ENCODE peak calls at places on chromosome 3, in four cellular contexts. J is WERI-Rb-1, Y is GM23248, F is thoracic aorta. L is an unnamed sample.

GRCh38 chr3:42071720-42072582 is 19.2 kb upstream of the TRAK1 start:
- DNase-seq in J (peak), Y (peak), F (no peak), L (peak)

GRCh38 chr3:134237454-134238145 is 13.1 kb downstream of the RYK start:
- DNase-seq in F (no peak), Y (peak), J (no peak), L (peak)

GRCh38 chr3:186640473-186640818 is 247 bp downstream of the FETUB start:
- DNase-seq in Y (peak), F (peak), J (no peak), L (peak)

GRCh38 chr3:39067286-39067685 is 15.5 kb downstream of the WDR48 start:
- DNase-seq in F (no peak), Y (peak), J (no peak), L (peak)

GRCh38 chr3:64796597-64796996 is 108.8 kb upstream of the ADAMTS9 start:
- DNase-seq in Y (no peak), J (no peak), F (no peak), L (no peak)

GRCh38 chr3:128383316-128384235 is 83.1 kb downstream of the DNAJB8 start:
- DNase-seq in J (no peak), F (peak), Y (peak), L (peak)

GRCh38 chr3:48661501-48662139 is 1.1 kb downstream of the CELSR3 start:
- DNase-seq in Y (peak), J (no peak), F (no peak), L (peak)

GRCh38 chr3:46501702-46502101 is 3.9 kb downstream of the RTP3 start:
- DNase-seq in Y (no peak), J (no peak), F (no peak), L (no peak)

GRCh38 chr3:161317077-161317476 is 54.2 kb downstream of the SPTSSB start:
- DNase-seq in Y (no peak), J (no peak), F (no peak), L (no peak)

GRCh38 chr3:775178-775885 is 317.5 kb upstream of the CNTN6 start:
- DNase-seq in J (no peak), Y (no peak), F (no peak), L (peak)

GRCh38 chr3:87053548-87053947 is 62.6 kb upstream of the VGLL3 start:
- DNase-seq in F (no peak), Y (peak), J (no peak), L (peak)

GRCh38 chr3:120524171-120524923 is 71.8 kb upstream of the NDUFB4 start:
- DNase-seq in Y (peak), F (no peak), J (no peak), L (peak)

GRCh38 chr3:181432992-181433391 is 278.7 kb upstream of the SOX2 start:
- DNase-seq in J (no peak), F (no peak), Y (no peak), L (no peak)

GRCh38 chr3:8888296-8888915 is 74.9 kb downstream of the RAD18 start:
- DNase-seq in Y (peak), F (no peak), J (no peak), L (no peak)

GRCh38 chr3:97439373-97439772 is 325.2 kb upstream of the ARL6 start:
- DNase-seq in F (no peak), Y (no peak), J (no peak), L (no peak)

GRCh38 chr3:94137377-94137776 is 74.5 kb downstream of the NSUN3 start:
- DNase-seq in J (no peak), F (no peak), Y (peak), L (no peak)

GRCh38 chr3:120983841-120984240 is 75.8 kb downstream of the STXBP5L start:
- DNase-seq in F (no peak), J (no peak), Y (no peak), L (no peak)

GRCh38 chr3:146044046-146044445 is 116.9 kb downstream of the PLOD2 start:
- DNase-seq in Y (peak), J (no peak), F (no peak), L (peak)

GRCh38 chr3:126870608-126871210 is 112.2 kb upstream of the PLXNA1 start:
- DNase-seq in Y (no peak), F (no peak), J (no peak), L (peak)

GRCh38 chr3:163924600-163924999 is 1153.7 kb downstream of the SI start:
- DNase-seq in F (no peak), Y (no peak), J (no peak), L (no peak)

GRCh38 chr3:112437146-112438022 is 61.9 kb downstream of the BTLA start:
- DNase-seq in F (no peak), J (no peak), Y (peak), L (peak)

GRCh38 chr3:125059488-125060245 is 3.9 kb upstream of the HEG1 start:
- DNase-seq in J (peak), Y (peak), F (no peak), L (peak)

GRCh38 chr3:162147996-162148395 is 651.4 kb downstream of the OTOL1 start:
- DNase-seq in F (no peak), Y (no peak), J (no peak), L (no peak)

GRCh38 chr3:129185774-129186173 is 2.1 kb upstream of the CNBP start:
- DNase-seq in Y (no peak), F (no peak), J (no peak), L (no peak)

GRCh38 chr3:50405249-50405648 is 45.9 kb upstream of the TMEM115 start:
- DNase-seq in Y (peak), F (no peak), J (no peak), L (peak)

GRCh38 chr3:119524931-119525662 is 26.8 kb downstream of the TIMMDC1 start:
- DNase-seq in F (no peak), J (no peak), Y (peak), L (peak)

GRCh38 chr3:53056442-53056841 is 10.6 kb upstream of the SFMBT1 start:
- DNase-seq in Y (peak), J (peak), F (no peak), L (no peak)

GRCh38 chr3:133574260-133574881 is 885 bp downstream of the CDV3 start:
- DNase-seq in J (peak), Y (peak), F (no peak), L (peak)

GRCh38 chr3:151347432-151347831 is 18.1 kb upstream of the P2RY13 start:
- DNase-seq in F (no peak), Y (no peak), J (no peak), L (no peak)

GRCh38 chr3:49009391-49009790 is 2.2 kb downstream of the WDR6 start:
- DNase-seq in F (no peak), Y (no peak), J (no peak), L (no peak)

GRCh38 chr3:186021673-186022362 is 84.0 kb upstream of the TRA2B start:
- DNase-seq in J (no peak), F (no peak), Y (peak), L (peak)

GRCh38 chr3:15313461-15313860 is 18.9 kb downstream of the SH3BP5 start:
- DNase-seq in Y (no peak), J (no peak), F (no peak), L (no peak)

GRCh38 chr3:61936344-61936937 is 375.1 kb downstream of the PTPRG start:
- DNase-seq in Y (peak), F (no peak), J (peak), L (peak)

GRCh38 chr3:176193032-176193698 is 1004.1 kb downstream of the TBL1XR1 start:
- DNase-seq in Y (no peak), J (no peak), F (no peak), L (no peak)

DNA sequence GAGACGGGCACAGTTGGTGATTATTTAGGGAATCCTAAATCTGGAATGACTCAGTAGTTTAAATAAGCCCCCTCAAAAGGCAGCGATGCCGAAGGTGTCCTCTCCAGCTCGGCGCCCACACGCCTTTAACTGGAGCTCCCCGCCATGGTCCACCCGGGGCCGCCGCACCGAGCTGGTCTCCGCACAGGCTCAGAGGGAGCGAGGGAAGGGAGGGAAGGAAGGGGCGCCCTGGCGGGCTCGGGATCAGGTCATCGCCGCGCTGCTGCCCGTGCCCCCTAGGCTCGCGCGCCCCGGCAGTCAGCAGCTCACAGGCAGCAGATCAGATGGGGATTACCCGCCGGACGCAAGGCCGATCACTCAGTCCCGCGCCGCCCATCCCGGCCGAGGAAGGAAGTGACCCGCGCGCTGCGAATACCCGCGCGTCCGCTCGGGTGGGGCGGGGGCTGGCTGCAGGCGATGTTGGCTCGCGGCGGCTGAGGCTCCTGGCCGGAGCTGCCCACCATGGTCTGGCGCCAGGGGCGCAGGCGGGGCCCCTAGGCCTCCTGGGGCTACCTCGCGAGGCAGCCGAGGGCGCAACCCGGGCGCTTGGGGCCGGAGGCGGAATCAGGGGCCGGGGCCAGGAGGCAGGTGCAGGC is 318.0 kb downstream of the FGF12 start:
- DNase-seq in Y (peak), F (no peak), J (peak), L (peak)
- H3K4me3 ChIP-seq in Y (peak), F (peak), J (peak), L (peak)

GRCh38 chr3:10319251-10319650 is 1.7 kb downstream of the SEC13 start:
- DNase-seq in J (no peak), F (no peak), Y (no peak), L (no peak)

GRCh38 chr3:10320320-10320677 is 613 bp downstream of the SEC13 start:
- DNase-seq in J (no peak), F (no peak), Y (peak), L (no peak)

GRCh38 chr3:10319804-10320203 is 1.1 kb downstream of the SEC13 start:
- DNase-seq in F (no peak), J (no peak), Y (peak), L (no peak)

GRCh38 chr3:10322355-10322715 is 1.4 kb upstream of the SEC13 start:
- DNase-seq in Y (no peak), F (no peak), J (no peak), L (no peak)

DNA sequence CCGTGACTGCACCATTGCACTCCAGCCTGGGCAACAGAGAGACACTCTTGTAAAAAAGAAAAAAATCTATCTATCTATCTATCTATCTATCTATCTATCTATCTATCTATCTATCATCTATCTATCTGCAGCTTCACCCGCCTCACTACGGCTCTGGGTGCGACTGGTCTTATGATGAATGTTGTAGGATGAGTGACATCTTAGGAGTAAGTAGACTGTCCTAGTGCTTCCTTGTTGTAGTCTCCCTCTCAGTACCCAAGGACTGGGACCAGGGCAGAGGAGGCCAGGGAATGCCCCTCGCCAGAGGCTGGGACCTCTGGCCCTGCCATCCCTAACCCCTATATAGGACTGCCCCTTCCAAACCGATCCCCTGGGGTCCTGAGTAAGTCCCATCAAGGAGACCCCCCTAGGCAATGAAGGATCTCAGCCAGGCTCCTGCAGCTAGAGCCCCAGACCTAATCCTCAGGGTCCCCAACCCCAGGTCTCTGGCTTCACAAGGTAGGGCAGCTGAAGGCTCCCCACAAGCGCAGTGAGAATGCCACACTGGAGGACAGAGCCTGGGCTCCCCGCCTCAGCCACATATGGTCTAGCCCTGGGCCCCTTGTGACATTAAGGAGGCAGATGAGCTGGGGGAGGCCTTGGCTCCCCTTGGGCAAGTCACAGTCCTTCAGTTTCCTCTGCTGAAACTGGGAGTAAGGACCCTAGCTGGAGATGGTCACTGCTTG is 880 bp upstream of the SEC13 start:
- DNase-seq in F (no peak), Y (no peak), J (no peak), L (no peak)
- H3K4me3 ChIP-seq in F (peak), Y (peak), J (no peak), L (no peak)

GRCh38 chr3:114664006-114664405 is 370.2 kb downstream of the TIGIT start:
- DNase-seq in F (no peak), Y (no peak), J (no peak), L (no peak)

GRCh38 chr3:114660808-114661207 is 367.0 kb downstream of the TIGIT start:
- DNase-seq in F (no peak), J (no peak), Y (no peak), L (no peak)

GRCh38 chr3:114660124-114660523 is 366.3 kb downstream of the TIGIT start:
- DNase-seq in F (no peak), Y (peak), J (no peak), L (peak)

DNA sequence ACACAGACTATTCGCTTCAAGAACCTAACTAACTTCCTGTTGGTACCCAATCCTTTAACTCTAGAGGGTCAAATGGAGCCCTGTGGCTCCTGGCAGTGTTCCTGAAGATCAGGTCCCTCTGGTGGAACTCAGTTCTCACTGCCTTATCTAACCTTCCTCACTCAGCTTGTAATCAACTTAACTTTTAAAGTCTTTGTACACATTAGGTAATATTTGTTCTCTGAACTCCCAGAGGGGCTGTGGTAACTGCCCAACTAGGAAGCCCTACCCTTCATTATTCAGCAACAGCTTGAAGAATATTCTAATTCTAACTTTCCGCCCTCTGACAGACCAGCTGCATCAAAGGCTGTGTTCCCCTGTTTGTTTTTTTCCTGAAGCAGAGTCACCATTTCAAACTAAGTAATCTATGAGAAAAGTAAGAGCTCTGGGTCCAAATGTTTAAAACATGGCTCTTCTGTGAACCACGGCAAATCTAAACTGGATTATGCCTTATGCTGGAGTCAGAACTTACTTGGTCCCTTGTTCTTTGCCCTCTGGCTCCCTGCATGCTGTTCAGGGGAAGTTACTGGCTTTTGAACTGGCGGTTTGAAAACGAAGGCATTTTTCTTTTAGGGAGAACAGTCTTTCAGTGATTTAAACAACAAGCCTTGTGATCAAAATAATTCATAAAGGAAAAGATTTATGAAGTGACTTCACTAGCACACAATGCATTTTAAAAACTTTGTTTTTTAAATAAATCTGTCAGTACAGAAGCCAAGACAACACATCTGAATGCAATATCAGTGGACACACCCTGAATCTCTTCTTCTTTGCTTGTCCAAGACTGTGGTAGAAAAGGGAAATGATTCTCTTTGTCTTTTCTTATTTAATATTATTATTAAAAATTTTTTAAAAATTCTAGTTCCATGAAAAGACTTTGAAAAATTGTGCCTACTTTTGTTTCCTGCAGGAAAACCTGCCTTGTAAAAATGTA is 365.6 kb downstream of the TIGIT start:
- DNase-seq in J (no peak), Y (peak), F (no peak), L (peak)
- H3K4me3 ChIP-seq in J (no peak), Y (peak), F (peak), L (no peak)

GRCh38 chr3:116444099-116444700 is 1.1 kb downstream of the LSAMP start:
- DNase-seq in F (no peak), J (no peak), Y (no peak), L (no peak)

GRCh38 chr3:116443096-116443793 is 2.0 kb downstream of the LSAMP start:
- DNase-seq in J (no peak), Y (peak), F (no peak), L (peak)

GRCh38 chr3:116441652-116442051 is 3.6 kb downstream of the LSAMP start:
- DNase-seq in J (no peak), F (no peak), Y (no peak), L (no peak)

GRCh38 chr3:116440196-116440595 is 5.1 kb downstream of the LSAMP start:
- DNase-seq in J (no peak), F (no peak), Y (peak), L (peak)

DNA sequence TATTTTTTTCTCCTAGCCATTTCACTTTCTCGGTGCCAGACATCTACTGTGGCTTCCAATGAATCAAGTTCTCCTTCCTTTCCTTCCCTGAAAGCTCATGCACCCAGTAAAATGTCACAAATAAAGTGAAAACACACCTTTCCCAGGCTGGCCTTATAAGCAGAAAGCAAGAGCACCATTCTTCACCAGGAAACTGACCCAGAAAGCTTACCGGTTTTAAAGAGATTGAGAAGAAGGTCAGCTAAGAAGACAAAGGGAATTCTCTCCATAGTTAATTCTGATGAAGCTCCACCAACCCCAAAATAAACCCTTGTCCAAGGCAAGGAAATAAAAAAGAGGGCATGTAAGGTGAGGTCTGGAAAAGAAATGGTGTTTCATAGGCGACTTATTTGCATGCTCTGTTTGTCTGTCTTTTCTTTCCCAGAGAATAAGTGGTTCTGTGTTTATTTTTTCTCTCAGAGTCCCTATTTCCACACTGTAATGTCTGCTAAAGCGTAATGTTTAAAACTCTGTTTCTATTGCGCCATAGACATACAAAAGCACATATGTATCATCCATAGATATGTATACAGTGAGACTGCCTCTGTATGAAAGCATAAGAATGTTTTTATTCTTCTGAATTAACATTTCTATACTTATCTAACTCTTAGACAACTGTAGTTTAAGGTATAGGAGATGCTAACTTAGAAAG is 2.8 kb downstream of the LSAMP start:
- DNase-seq in Y (no peak), J (no peak), F (no peak), L (no peak)
- H3K4me3 ChIP-seq in Y (no peak), J (no peak), F (no peak), L (no peak)

DNA sequence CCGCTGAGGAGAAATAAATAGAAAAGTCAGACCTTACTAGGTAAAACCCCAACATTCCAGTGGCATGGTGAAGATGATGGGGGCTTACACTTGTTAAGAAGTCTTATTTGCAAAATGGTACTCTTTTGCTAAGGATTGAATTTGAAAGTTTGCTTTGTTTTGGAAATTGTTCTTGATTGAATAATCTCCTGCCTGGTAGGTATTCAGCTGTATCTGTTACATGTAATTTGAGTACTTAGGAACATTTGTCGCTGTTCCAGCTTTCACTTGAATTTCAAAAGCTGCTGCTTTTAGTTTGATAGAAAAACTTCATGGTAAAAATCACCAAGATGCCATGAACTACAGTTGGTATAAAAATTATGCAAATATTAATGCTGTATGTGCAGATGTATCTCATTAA is 44.6 kb downstream of the TFG start:
- DNase-seq in Y (no peak), J (no peak), F (no peak), L (no peak)
- H3K4me3 ChIP-seq in Y (no peak), J (no peak), F (no peak), L (no peak)

GRCh38 chr3:23129817-23130216 is 73.3 kb upstream of the UBE2E2 start:
- DNase-seq in F (no peak), Y (no peak), J (no peak), L (peak)
- H3K4me3 ChIP-seq in F (no peak), Y (peak), J (no peak), L (peak)